ENCODE peak calls at places on chromosomes 16 and 17, in nine cellular contexts. H is upper lobe of right lung, O is nephron progenitor cell, J is fibroblast of mammary gland, X is gastrocnemius medialis, Q is fibroblast of the aortic adventitia, G is HFFc6, U is mucosa of descending colon, Y is kidney epithelial cell. I is an unnamed sample.

GRCh38 chr16:85652431-85653221 is 36.1 kb downstream of the GINS2 start:
- DNase-seq in X (no peak), Q (peak; percentile 28), Y (no peak), J (peak; percentile 44), O (peak; percentile 73), H (peak; percentile 80), G (peak; percentile 39), U (peak; percentile 62), I (no peak)

GRCh38 chr17:4956493-4957061 is 5.7 kb downstream of the ENO3 start:
- DNase-seq in U (no peak), O (no peak), H (peak; percentile 75), X (no peak), Y (no peak), Q (no peak), J (no peak), G (no peak), I (no peak)

GRCh38 chr16:47424846-47425245 is 36.0 kb downstream of the ITFG1 start:
- DNase-seq in U (no peak), O (no peak), J (no peak), X (no peak), H (no peak), Y (no peak), G (no peak), Q (no peak), I (peak; percentile 42)

GRCh38 chr17:19979917-19980770 is 2.5 kb upstream of the AKAP10 start:
- DNase-seq in Q (no peak), U (peak; percentile 28), G (no peak), O (no peak), J (peak; percentile 20), Y (no peak), X (peak; percentile 28), H (peak; percentile 70), I (peak; percentile 38)

GRCh38 chr17:39726617-39727016 is 3.7 kb downstream of the MIEN1 start:
- DNase-seq in O (no peak), J (no peak), X (no peak), Y (no peak), H (no peak), Q (no peak), G (no peak), U (no peak), I (no peak)

GRCh38 chr17:14301761-14302401 is 1.0 kb downstream of the HS3ST3B1 start:
- DNase-seq in U (peak; percentile 50), O (no peak), X (no peak), J (peak; percentile 47), Y (no peak), G (peak; percentile 30), H (peak; percentile 75), Q (peak; percentile 64), I (peak; percentile 87)

GRCh38 chr17:75019146-75019545 is 6.7 kb downstream of the MRPL58 start:
- DNase-seq in O (no peak), U (no peak), X (no peak), G (no peak), Q (no peak), Y (no peak), H (no peak), J (no peak), I (no peak)

GRCh38 chr16:57620316-57621231 is 7.9 kb upstream of the ADGRG1 start:
- DNase-seq in G (no peak), O (no peak), Y (no peak), U (peak; percentile 80), Q (no peak), J (no peak), X (no peak), H (peak; percentile 78), I (peak; percentile 50)

GRCh38 chr17:77011173-77012011 is 129.4 kb upstream of the SEC14L1 start:
- DNase-seq in Q (peak; percentile 58), G (peak; percentile 44), J (peak; percentile 52), U (no peak), H (no peak), O (peak; percentile 46), Y (no peak), X (no peak), I (no peak)

GRCh38 chr16:81212830-81213465 is 25.5 kb upstream of the BCO1 start:
- DNase-seq in G (no peak), H (no peak), J (no peak), Y (no peak), Q (no peak), O (no peak), U (no peak), X (no peak), I (no peak)

GRCh38 chr17:58535431-58535830 is 21.0 kb upstream of the MTMR4 start:
- DNase-seq in O (no peak), Y (no peak), X (no peak), U (no peak), G (peak; percentile 40), H (no peak), Q (peak; percentile 56), J (peak; percentile 66), I (no peak)

GRCh38 chr17:27443491-27443890 is 12.8 kb upstream of the KSR1 start:
- DNase-seq in H (no peak), G (no peak), Y (no peak), O (no peak), Q (no peak), X (no peak), J (no peak), U (no peak), I (no peak)
- TF ChIP-seq CTCF in H (no peak), G (no peak), Y (no peak), O (no peak), Q (no peak), X (no peak), J (no peak), U (no peak), I (no peak)

GRCh38 chr17:54172654-54173316 is 350.1 kb downstream of the KIF2B start:
- DNase-seq in G (no peak), Q (peak; percentile 9), U (no peak), Y (no peak), O (peak; percentile 13), J (peak; percentile 6), H (no peak), X (no peak), I (no peak)
- TF ChIP-seq CTCF in G (peak; percentile 65), Q (peak; percentile 14), U (no peak), Y (peak; percentile 60), O (peak; percentile 33), J (peak; percentile 29), H (peak; percentile 43), X (peak; percentile 70), I (peak; percentile 16)

DNA sequence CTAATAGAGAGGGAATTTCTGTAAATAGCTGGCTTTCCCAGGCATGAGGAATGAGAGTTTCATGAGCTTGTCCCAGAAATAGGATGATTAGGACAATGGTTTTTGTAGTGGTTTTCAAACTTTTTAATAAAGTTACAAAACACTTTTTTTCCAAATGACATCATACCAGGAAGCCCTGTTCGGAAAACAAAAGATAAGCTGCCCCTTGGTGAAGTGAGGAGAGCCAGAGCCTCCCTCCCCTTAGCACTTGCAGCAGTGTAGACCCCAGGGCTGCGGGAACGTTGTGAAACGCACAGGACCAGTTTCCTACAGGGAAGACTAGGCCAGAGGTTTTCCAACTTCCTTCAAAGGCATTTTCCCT is 7.6 kb downstream of the FBRS start:
- DNase-seq in H (no peak), X (no peak), Q (no peak), O (no peak), J (no peak), G (no peak), U (no peak), Y (no peak), I (no peak)
- TF ChIP-seq CTCF in H (no peak), X (no peak), Q (no peak), O (no peak), J (no peak), G (no peak), U (no peak), Y (no peak), I (no peak)

GRCh38 chr17:43467981-43468541 is 15.7 kb upstream of the DHX8 start:
- DNase-seq in G (peak; percentile 96), Q (peak; percentile 88), X (peak; percentile 34), U (no peak), Y (peak; percentile 63), J (peak; percentile 95), H (no peak), O (peak; percentile 24), I (no peak)
- TF ChIP-seq CTCF in G (no peak), Q (peak; percentile 14), X (no peak), U (no peak), Y (no peak), J (no peak), H (no peak), O (no peak), I (no peak)

GRCh38 chr17:44738214-44738906 is 20.4 kb upstream of the ADAM11 start:
- DNase-seq in Y (peak; percentile 67), G (peak; percentile 42), U (no peak), O (no peak), X (no peak), Q (no peak), J (peak; percentile 40), H (no peak), I (no peak)

GRCh38 chr17:44734272-44734671 is 24.5 kb upstream of the ADAM11 start:
- DNase-seq in O (no peak), J (no peak), Y (no peak), G (no peak), H (no peak), X (no peak), U (no peak), Q (no peak), I (no peak)

GRCh38 chr17:44736551-44737240 is 22.1 kb upstream of the ADAM11 start:
- DNase-seq in O (no peak), U (no peak), H (no peak), G (no peak), Y (no peak), X (no peak), J (no peak), Q (no peak), I (no peak)

GRCh38 chr17:44733753-44734152 is 25.0 kb upstream of the ADAM11 start:
- DNase-seq in G (no peak), U (no peak), O (peak; percentile 32), Q (no peak), J (peak; percentile 5), X (no peak), Y (no peak), H (no peak), I (no peak)
- TF ChIP-seq CTCF in G (peak; percentile 47), U (no peak), O (peak; percentile 43), Q (peak; percentile 18), J (peak; percentile 15), X (no peak), Y (peak; percentile 44), H (no peak), I (no peak)

GRCh38 chr17:50681260-50682200 is 26.2 kb downstream of the ANKRD40 start:
- DNase-seq in Y (no peak), G (peak; percentile 71), U (no peak), O (no peak), Q (peak; percentile 79), X (no peak), H (peak; percentile 47), J (peak; percentile 81), I (no peak)
- TF ChIP-seq CTCF in Y (peak; percentile 75), G (peak; percentile 80), U (no peak), O (peak; percentile 11), Q (peak; percentile 66), X (no peak), H (peak; percentile 55), J (peak; percentile 75), I (peak; percentile 35)

GRCh38 chr16:66580605-66581209 is 1.4 kb downstream of the CMTM2 start:
- DNase-seq in G (peak; percentile 72), J (peak; percentile 83), Q (peak; percentile 80), U (no peak), X (peak; percentile 24), Y (peak; percentile 61), H (no peak), O (no peak), I (no peak)
- TF ChIP-seq CTCF in G (peak; percentile 29), J (peak; percentile 46), Q (peak; percentile 59), U (no peak), X (no peak), Y (peak; percentile 19), H (no peak), O (no peak), I (no peak)